ENCODE peak calls at places on chromosomes 12 and 14, in eight cellular contexts. One of them, this sample, is unnamed.

GRCh38 chr14:101405931-101406330 is 155.4 kb upstream of the DIO3 start:
- DNase-seq in thyroid gland: no peak
- DNase-seq in kidney: no peak
- DNase-seq in CD4-positive, alpha-beta memory T cell: no peak
- DNase-seq in left ventricle myocardium inferior: no peak
- DNase-seq in dorsolateral prefrontal cortex: no peak
- DNase-seq in fibroblast of lung: no peak
- DNase-seq in coronary artery: no peak
- DNase-seq in this sample: no peak

GRCh38 chr12:95574799-95575452 is 23.6 kb upstream of the USP44 start:
- DNase-seq in thyroid gland: no peak
- DNase-seq in kidney: no peak
- DNase-seq in fibroblast of lung: peak
- DNase-seq in coronary artery: no peak
- DNase-seq in CD4-positive, alpha-beta memory T cell: no peak
- DNase-seq in dorsolateral prefrontal cortex: no peak
- DNase-seq in left ventricle myocardium inferior: no peak
- DNase-seq in this sample: peak

GRCh38 chr14:75041613-75042012 is 9.7 kb downstream of the MLH3 start:
- DNase-seq in CD4-positive, alpha-beta memory T cell: no peak
- DNase-seq in kidney: no peak
- DNase-seq in thyroid gland: no peak
- DNase-seq in dorsolateral prefrontal cortex: no peak
- DNase-seq in coronary artery: no peak
- DNase-seq in fibroblast of lung: no peak
- DNase-seq in left ventricle myocardium inferior: no peak
- DNase-seq in this sample: no peak

GRCh38 chr12:43882578-43883178 is 46.8 kb downstream of the TMEM117 start:
- DNase-seq in coronary artery: no peak
- DNase-seq in CD4-positive, alpha-beta memory T cell: peak
- DNase-seq in left ventricle myocardium inferior: no peak
- DNase-seq in dorsolateral prefrontal cortex: no peak
- DNase-seq in fibroblast of lung: peak
- DNase-seq in kidney: no peak
- DNase-seq in thyroid gland: peak
- DNase-seq in this sample: peak

GRCh38 chr14:69002069-69002468 is 23.0 kb upstream of the ACTN1 start:
- DNase-seq in thyroid gland: no peak
- DNase-seq in kidney: peak
- DNase-seq in CD4-positive, alpha-beta memory T cell: no peak
- DNase-seq in left ventricle myocardium inferior: no peak
- DNase-seq in coronary artery: no peak
- DNase-seq in fibroblast of lung: no peak
- DNase-seq in dorsolateral prefrontal cortex: no peak
- DNase-seq in this sample: peak

GRCh38 chr12:18837025-18837424 is 99.1 kb downstream of the CAPZA3 start:
- DNase-seq in dorsolateral prefrontal cortex: no peak
- DNase-seq in CD4-positive, alpha-beta memory T cell: no peak
- DNase-seq in left ventricle myocardium inferior: no peak
- DNase-seq in fibroblast of lung: peak
- DNase-seq in thyroid gland: no peak
- DNase-seq in kidney: no peak
- DNase-seq in coronary artery: no peak
- DNase-seq in this sample: peak

GRCh38 chr14:35400707-35401421 is 3.7 kb downstream of the NFKBIA start:
- DNase-seq in kidney: no peak
- DNase-seq in CD4-positive, alpha-beta memory T cell: peak
- DNase-seq in thyroid gland: no peak
- DNase-seq in fibroblast of lung: no peak
- DNase-seq in dorsolateral prefrontal cortex: no peak
- DNase-seq in coronary artery: no peak
- DNase-seq in left ventricle myocardium inferior: no peak
- DNase-seq in this sample: peak

GRCh38 chr12:6335451-6336078 is 6.3 kb downstream of the TNFRSF1A start:
- DNase-seq in thyroid gland: peak
- DNase-seq in coronary artery: peak
- DNase-seq in CD4-positive, alpha-beta memory T cell: peak
- DNase-seq in kidney: peak
- DNase-seq in fibroblast of lung: peak
- DNase-seq in dorsolateral prefrontal cortex: no peak
- DNase-seq in left ventricle myocardium inferior: peak
- DNase-seq in this sample: peak

GRCh38 chr14:46344327-46344937 is 307.1 kb downstream of the RPL10L start:
- DNase-seq in CD4-positive, alpha-beta memory T cell: no peak
- DNase-seq in left ventricle myocardium inferior: no peak
- DNase-seq in coronary artery: no peak
- DNase-seq in fibroblast of lung: peak
- DNase-seq in kidney: no peak
- DNase-seq in thyroid gland: no peak
- DNase-seq in dorsolateral prefrontal cortex: no peak
- DNase-seq in this sample: peak

GRCh38 chr12:84922721-84923120 is 10.1 kb upstream of the SLC6A15 start:
- DNase-seq in thyroid gland: no peak
- DNase-seq in CD4-positive, alpha-beta memory T cell: no peak
- DNase-seq in fibroblast of lung: peak
- DNase-seq in kidney: no peak
- DNase-seq in left ventricle myocardium inferior: no peak
- DNase-seq in dorsolateral prefrontal cortex: no peak
- DNase-seq in coronary artery: no peak
- DNase-seq in this sample: peak

GRCh38 chr12:51323317-51323960 is 535 bp downstream of the BIN2 start:
- DNase-seq in CD4-positive, alpha-beta memory T cell: peak
- DNase-seq in left ventricle myocardium inferior: no peak
- DNase-seq in coronary artery: no peak
- DNase-seq in kidney: no peak
- DNase-seq in dorsolateral prefrontal cortex: no peak
- DNase-seq in thyroid gland: no peak
- DNase-seq in fibroblast of lung: no peak
- DNase-seq in this sample: no peak

GRCh38 chr12:82694970-82695369 is 8.3 kb downstream of the TMTC2 start:
- DNase-seq in fibroblast of lung: peak
- DNase-seq in dorsolateral prefrontal cortex: no peak
- DNase-seq in coronary artery: no peak
- DNase-seq in kidney: no peak
- DNase-seq in left ventricle myocardium inferior: no peak
- DNase-seq in CD4-positive, alpha-beta memory T cell: no peak
- DNase-seq in thyroid gland: no peak
- DNase-seq in this sample: peak

GRCh38 chr12:77354766-77355362 is 289.5 kb upstream of the E2F7 start:
- DNase-seq in thyroid gland: no peak
- DNase-seq in fibroblast of lung: peak
- DNase-seq in CD4-positive, alpha-beta memory T cell: no peak
- DNase-seq in dorsolateral prefrontal cortex: no peak
- DNase-seq in left ventricle myocardium inferior: no peak
- DNase-seq in kidney: no peak
- DNase-seq in coronary artery: no peak
- DNase-seq in this sample: no peak

GRCh38 chr12:1590083-1590979 is 4.0 kb downstream of the FBXL14 start:
- DNase-seq in coronary artery: no peak
- DNase-seq in kidney: no peak
- DNase-seq in thyroid gland: peak
- DNase-seq in dorsolateral prefrontal cortex: no peak
- DNase-seq in CD4-positive, alpha-beta memory T cell: no peak
- DNase-seq in fibroblast of lung: peak
- DNase-seq in left ventricle myocardium inferior: no peak
- DNase-seq in this sample: peak

GRCh38 chr12:13097526-13097925 is 5.9 kb downstream of the GSG1 start:
- DNase-seq in thyroid gland: no peak
- DNase-seq in CD4-positive, alpha-beta memory T cell: no peak
- DNase-seq in kidney: no peak
- DNase-seq in fibroblast of lung: no peak
- DNase-seq in coronary artery: no peak
- DNase-seq in dorsolateral prefrontal cortex: no peak
- DNase-seq in left ventricle myocardium inferior: peak
- DNase-seq in this sample: no peak

GRCh38 chr14:50862171-50862570 is 9.7 kb upstream of the ABHD12B start:
- DNase-seq in dorsolateral prefrontal cortex: no peak
- DNase-seq in thyroid gland: no peak
- DNase-seq in left ventricle myocardium inferior: no peak
- DNase-seq in CD4-positive, alpha-beta memory T cell: no peak
- DNase-seq in kidney: no peak
- DNase-seq in coronary artery: no peak
- DNase-seq in fibroblast of lung: no peak
- DNase-seq in this sample: peak

GRCh38 chr12:30043151-30043550 is 259.4 kb upstream of the TMTC1 start:
- DNase-seq in fibroblast of lung: no peak
- DNase-seq in left ventricle myocardium inferior: no peak
- DNase-seq in CD4-positive, alpha-beta memory T cell: no peak
- DNase-seq in coronary artery: no peak
- DNase-seq in dorsolateral prefrontal cortex: no peak
- DNase-seq in thyroid gland: no peak
- DNase-seq in kidney: no peak
- DNase-seq in this sample: no peak

GRCh38 chr12:53990311-53991076 is 5.5 kb downstream of the HOXC10 start:
- DNase-seq in left ventricle myocardium inferior: no peak
- DNase-seq in coronary artery: no peak
- DNase-seq in fibroblast of lung: no peak
- DNase-seq in thyroid gland: no peak
- DNase-seq in CD4-positive, alpha-beta memory T cell: no peak
- DNase-seq in kidney: peak
- DNase-seq in dorsolateral prefrontal cortex: no peak
- DNase-seq in this sample: no peak

DNA sequence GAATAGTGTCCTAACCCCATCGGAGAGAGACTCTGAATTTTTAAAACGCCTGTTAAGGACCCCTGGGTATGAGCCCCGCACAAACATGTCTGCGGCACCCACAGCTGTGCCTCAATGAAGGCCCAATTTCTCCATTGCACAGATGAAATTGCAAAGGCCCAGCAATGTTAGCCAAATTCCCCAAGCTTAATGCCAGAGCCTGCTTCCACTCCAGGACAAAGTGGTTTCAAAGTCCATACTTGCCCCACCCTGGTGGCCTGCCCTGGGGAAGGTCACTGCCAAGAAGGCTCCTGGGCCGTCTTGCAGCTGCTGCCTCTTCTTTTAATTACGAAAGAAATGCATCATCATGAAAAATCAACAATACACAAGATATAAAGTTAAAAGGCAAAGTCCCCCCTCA is 1179.7 kb downstream of the VRK1 start:
- DNase-seq in thyroid gland: peak
- DNase-seq in fibroblast of lung: no peak
- DNase-seq in left ventricle myocardium inferior: peak
- DNase-seq in coronary artery: no peak
- DNase-seq in kidney: no peak
- DNase-seq in CD4-positive, alpha-beta memory T cell: peak
- DNase-seq in dorsolateral prefrontal cortex: no peak
- DNase-seq in this sample: no peak
- H3K4me3 ChIP-seq in thyroid gland: no peak
- H3K4me3 ChIP-seq in fibroblast of lung: no peak
- H3K4me3 ChIP-seq in left ventricle myocardium inferior: peak
- H3K4me3 ChIP-seq in coronary artery: peak
- H3K4me3 ChIP-seq in kidney: peak
- H3K4me3 ChIP-seq in CD4-positive, alpha-beta memory T cell: peak
- H3K4me3 ChIP-seq in dorsolateral prefrontal cortex: no peak
- H3K4me3 ChIP-seq in this sample: no peak

GRCh38 chr14:59869381-59870255 is 958 bp downstream of the RTN1 start:
- DNase-seq in coronary artery: no peak
- DNase-seq in kidney: peak
- DNase-seq in left ventricle myocardium inferior: no peak
- DNase-seq in fibroblast of lung: no peak
- DNase-seq in CD4-positive, alpha-beta memory T cell: no peak
- DNase-seq in dorsolateral prefrontal cortex: no peak
- DNase-seq in thyroid gland: peak
- DNase-seq in this sample: no peak
- H3K4me3 ChIP-seq in coronary artery: peak
- H3K4me3 ChIP-seq in kidney: peak
- H3K4me3 ChIP-seq in left ventricle myocardium inferior: peak
- H3K4me3 ChIP-seq in fibroblast of lung: no peak
- H3K4me3 ChIP-seq in CD4-positive, alpha-beta memory T cell: no peak
- H3K4me3 ChIP-seq in dorsolateral prefrontal cortex: peak
- H3K4me3 ChIP-seq in thyroid gland: no peak
- H3K4me3 ChIP-seq in this sample: peak

GRCh38 chr12:123091230-123091629 is 59.7 kb downstream of the PITPNM2 start:
- DNase-seq in kidney: no peak
- DNase-seq in CD4-positive, alpha-beta memory T cell: no peak
- DNase-seq in dorsolateral prefrontal cortex: no peak
- DNase-seq in fibroblast of lung: no peak
- DNase-seq in thyroid gland: no peak
- DNase-seq in left ventricle myocardium inferior: no peak
- DNase-seq in coronary artery: no peak
- DNase-seq in this sample: no peak

GRCh38 chr12:123089631-123090353 is 61.1 kb downstream of the PITPNM2 start:
- DNase-seq in fibroblast of lung: peak
- DNase-seq in coronary artery: no peak
- DNase-seq in thyroid gland: no peak
- DNase-seq in kidney: no peak
- DNase-seq in left ventricle myocardium inferior: no peak
- DNase-seq in CD4-positive, alpha-beta memory T cell: no peak
- DNase-seq in dorsolateral prefrontal cortex: no peak
- DNase-seq in this sample: peak

GRCh38 chr12:123091756-123092155 is 59.1 kb downstream of the PITPNM2 start:
- DNase-seq in fibroblast of lung: no peak
- DNase-seq in CD4-positive, alpha-beta memory T cell: no peak
- DNase-seq in left ventricle myocardium inferior: no peak
- DNase-seq in thyroid gland: no peak
- DNase-seq in kidney: no peak
- DNase-seq in coronary artery: no peak
- DNase-seq in dorsolateral prefrontal cortex: no peak
- DNase-seq in this sample: no peak

GRCh38 chr12:123085730-123086487 is 65.0 kb downstream of the PITPNM2 start:
- DNase-seq in CD4-positive, alpha-beta memory T cell: no peak
- DNase-seq in coronary artery: no peak
- DNase-seq in kidney: peak
- DNase-seq in fibroblast of lung: peak
- DNase-seq in left ventricle myocardium inferior: peak
- DNase-seq in thyroid gland: peak
- DNase-seq in dorsolateral prefrontal cortex: no peak
- DNase-seq in this sample: peak

GRCh38 chr12:123089125-123089524 is 61.8 kb downstream of the PITPNM2 start:
- DNase-seq in kidney: no peak
- DNase-seq in dorsolateral prefrontal cortex: no peak
- DNase-seq in left ventricle myocardium inferior: no peak
- DNase-seq in fibroblast of lung: no peak
- DNase-seq in thyroid gland: no peak
- DNase-seq in CD4-positive, alpha-beta memory T cell: no peak
- DNase-seq in coronary artery: no peak
- DNase-seq in this sample: no peak
- H3K4me3 ChIP-seq in kidney: no peak
- H3K4me3 ChIP-seq in dorsolateral prefrontal cortex: no peak
- H3K4me3 ChIP-seq in left ventricle myocardium inferior: no peak
- H3K4me3 ChIP-seq in fibroblast of lung: no peak
- H3K4me3 ChIP-seq in thyroid gland: no peak
- H3K4me3 ChIP-seq in CD4-positive, alpha-beta memory T cell: no peak
- H3K4me3 ChIP-seq in coronary artery: no peak
- H3K4me3 ChIP-seq in this sample: no peak

DNA sequence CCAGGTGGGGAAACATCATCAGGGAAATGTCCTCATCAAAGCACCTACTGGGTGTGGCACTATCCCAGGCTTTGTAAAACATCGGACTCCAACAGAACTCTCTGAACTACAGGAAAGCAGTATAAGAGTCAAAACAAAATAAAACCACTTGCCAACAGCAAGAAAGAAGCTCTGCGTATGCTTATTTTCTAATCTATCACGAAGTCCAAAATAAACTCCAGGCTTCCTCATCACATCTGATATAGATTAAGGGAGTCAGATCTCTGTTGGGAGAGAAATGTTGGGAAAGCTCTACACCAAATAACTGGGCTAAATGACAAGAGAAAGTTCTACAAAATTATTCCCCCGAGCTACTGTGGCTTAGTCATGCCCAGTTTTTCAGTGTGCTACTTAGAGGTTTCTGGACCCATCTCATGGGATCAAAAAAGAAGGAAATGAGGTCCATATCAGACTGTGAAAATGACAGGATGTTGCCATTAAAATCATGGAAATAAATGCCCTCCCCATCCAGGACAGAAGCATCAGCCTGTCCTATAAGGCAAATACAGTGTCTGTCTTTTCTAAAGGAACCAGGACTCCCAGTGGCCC is 149.6 kb downstream of the STXBP6 start:
- DNase-seq in kidney: no peak
- DNase-seq in fibroblast of lung: peak
- DNase-seq in dorsolateral prefrontal cortex: no peak
- DNase-seq in coronary artery: no peak
- DNase-seq in CD4-positive, alpha-beta memory T cell: no peak
- DNase-seq in left ventricle myocardium inferior: no peak
- DNase-seq in thyroid gland: no peak
- DNase-seq in this sample: peak
- H3K4me3 ChIP-seq in kidney: no peak
- H3K4me3 ChIP-seq in fibroblast of lung: no peak
- H3K4me3 ChIP-seq in dorsolateral prefrontal cortex: no peak
- H3K4me3 ChIP-seq in coronary artery: no peak
- H3K4me3 ChIP-seq in CD4-positive, alpha-beta memory T cell: no peak
- H3K4me3 ChIP-seq in left ventricle myocardium inferior: peak
- H3K4me3 ChIP-seq in thyroid gland: no peak
- H3K4me3 ChIP-seq in this sample: no peak

This sample was measured in fibroblast of pulmonary artery.